ENCODE peak calls at places on chromosomes 4 and X, in five cellular contexts. One of them, this sample, is unnamed.

GRCh38 chrX:125090046-125090445 is 229.6 kb upstream of the TEX13C start:
- DNase-seq in HS-5: peak
- DNase-seq in IMR-90: no peak
- DNase-seq in posterior cingulate gyrus: no peak
- DNase-seq in NCI-H146: peak
- DNase-seq in this sample: no peak

GRCh38 chrX:40144576-40144975 is 46.8 kb upstream of the BCOR start:
- DNase-seq in posterior cingulate gyrus: no peak
- DNase-seq in HS-5: no peak
- DNase-seq in IMR-90: no peak
- DNase-seq in NCI-H146: no peak
- DNase-seq in this sample: no peak

GRCh38 chr4:80081566-80081965 is 8.5 kb upstream of the ANTXR2 start:
- DNase-seq in IMR-90: no peak
- DNase-seq in HS-5: no peak
- DNase-seq in NCI-H146: no peak
- DNase-seq in posterior cingulate gyrus: no peak
- DNase-seq in this sample: no peak

GRCh38 chr4:122119739-122120138 is 32.4 kb upstream of the BLTP1 start:
- DNase-seq in NCI-H146: no peak
- DNase-seq in posterior cingulate gyrus: no peak
- DNase-seq in HS-5: no peak
- DNase-seq in IMR-90: peak
- DNase-seq in this sample: no peak

GRCh38 chr4:68359508-68359907 is 9.6 kb upstream of the YTHDC1 start:
- DNase-seq in HS-5: no peak
- DNase-seq in NCI-H146: no peak
- DNase-seq in posterior cingulate gyrus: no peak
- DNase-seq in IMR-90: no peak
- DNase-seq in this sample: no peak

GRCh38 chr4:24328711-24329110 is 255.6 kb downstream of the DHX15 start:
- DNase-seq in NCI-H146: no peak
- DNase-seq in HS-5: no peak
- DNase-seq in IMR-90: no peak
- DNase-seq in posterior cingulate gyrus: no peak
- DNase-seq in this sample: no peak

GRCh38 chrX:65266482-65266881 is 268.1 kb downstream of the LAS1L start:
- DNase-seq in IMR-90: no peak
- DNase-seq in NCI-H146: no peak
- DNase-seq in HS-5: no peak
- DNase-seq in posterior cingulate gyrus: no peak
- DNase-seq in this sample: no peak

GRCh38 chrX:40012800-40013682 is 84.7 kb downstream of the BCOR start:
- DNase-seq in NCI-H146: peak
- DNase-seq in posterior cingulate gyrus: no peak
- DNase-seq in IMR-90: peak
- DNase-seq in HS-5: peak
- DNase-seq in this sample: peak

GRCh38 chrX:70168238-70169188 is 8.8 kb upstream of the DGAT2L6 start:
- DNase-seq in posterior cingulate gyrus: peak
- DNase-seq in HS-5: peak
- DNase-seq in IMR-90: peak
- DNase-seq in NCI-H146: peak
- DNase-seq in this sample: peak

GRCh38 chr4:94758141-94758699 is 465 bp downstream of the BMPR1B start:
- DNase-seq in IMR-90: no peak
- DNase-seq in posterior cingulate gyrus: peak
- DNase-seq in NCI-H146: no peak
- DNase-seq in HS-5: no peak
- DNase-seq in this sample: peak

GRCh38 chrX:368811-369562 is 17.7 kb downstream of the PPP2R3B start:
- DNase-seq in HS-5: no peak
- DNase-seq in posterior cingulate gyrus: peak
- DNase-seq in IMR-90: peak
- DNase-seq in NCI-H146: no peak
- DNase-seq in this sample: no peak

This sample was measured in islet precursor cell.